ENCODE peak calls at places on chromosomes 4 and X, in seven cellular contexts. F is body of pancreas; G is heart left ventricle; D is fibroblast of lung; L is heart right ventricle; E is right atrium auricular region; M is effector memory CD4-positive, alpha-beta T cell. H is an unnamed sample. For H3K4me1, the result is how much of the 10 kb centered on the place peaks cover.

GRCh38 chrX:72131317-72132294 is at the start of gene RTL5:
- DNase-seq in G (peak), M (peak), F (peak), L (peak), D (peak), E (peak), H (peak)

GRCh38 chrX:40157228-40158035 is 59.7 kb upstream of the BCOR start:
- DNase-seq in E (no peak), G (no peak), D (no peak), F (no peak), L (no peak), M (no peak), H (no peak)

GRCh38 chr4:702618-703048 is 3.0 kb upstream of the PCGF3 start:
- DNase-seq in L (no peak), G (no peak), M (no peak), E (no peak), F (no peak), D (no peak), H (no peak)

GRCh38 chrX:791479-792034 is 161.0 kb downstream of the SHOX start:
- DNase-seq in F (no peak), M (no peak), L (no peak), D (no peak), G (no peak), E (no peak), H (no peak)

GRCh38 chr4:6349896-6350295 is 80.2 kb downstream of the WFS1 start:
- DNase-seq in D (peak), F (no peak), M (no peak), L (no peak), G (no peak), E (no peak), H (no peak)

GRCh38 chrX:135951291-135951690 is 22.5 kb downstream of the MMGT1 start:
- DNase-seq in F (no peak), L (no peak), G (no peak), D (no peak), M (no peak), E (no peak), H (no peak)

GRCh38 chr4:108270466-108271450 is 102.0 kb upstream of the LEF1 start:
- DNase-seq in L (no peak), E (no peak), D (peak), M (no peak), F (no peak), G (no peak), H (no peak)

GRCh38 chr4:98568896-98569663 is 89.3 kb downstream of the TSPAN5 start:
- DNase-seq in D (no peak), L (no peak), E (no peak), F (no peak), G (no peak), M (no peak), H (no peak)

GRCh38 chr4:79917246-79917645 is 155.8 kb downstream of the ANTXR2 start:
- DNase-seq in G (peak), M (peak), L (peak), F (peak), E (no peak), D (peak), H (no peak)

GRCh38 chr4:39855909-39856512 is 121.7 kb downstream of the PDS5A start:
- DNase-seq in E (no peak), D (peak), L (no peak), F (no peak), M (no peak), G (no peak), H (no peak)

GRCh38 chr4:5976921-5977320 is 41.3 kb downstream of the C4orf50 start:
- DNase-seq in F (no peak), L (no peak), E (no peak), M (no peak), G (no peak), D (no peak), H (no peak)

GRCh38 chrX:12304261-12304660 is 166.0 kb downstream of the FRMPD4 start:
- DNase-seq in G (no peak), D (no peak), E (no peak), F (no peak), L (no peak), M (no peak), H (no peak)

GRCh38 chr4:23805381-23805780 is 84.5 kb downstream of the PPARGC1A start:
- DNase-seq in L (no peak), G (no peak), E (no peak), F (no peak), D (peak), M (no peak), H (no peak)

GRCh38 chrX:149248073-149248625 is 257.0 kb downstream of the IDS start:
- DNase-seq in G (no peak), F (no peak), M (no peak), L (no peak), D (no peak), E (no peak), H (no peak)

GRCh38 chr4:1400191-1400805 is 5.9 kb downstream of the NKX1-1 start:
- DNase-seq in E (no peak), M (no peak), L (no peak), G (no peak), F (no peak), D (no peak), H (no peak)

GRCh38 chr4:81714251-81714650 is 242.5 kb upstream of the RASGEF1B start:
- DNase-seq in M (no peak), E (no peak), D (no peak), G (no peak), L (no peak), F (no peak), H (no peak)

GRCh38 chrX:98289726-98290125 is 1406.0 kb downstream of the RPA4 start:
- DNase-seq in G (no peak), D (no peak), L (no peak), F (no peak), E (no peak), M (no peak), H (no peak)
- H3K27ac ChIP-seq in G (no peak), D (no peak), L (no peak), F (no peak), E (no peak), M (no peak), H (no peak)

DNA sequence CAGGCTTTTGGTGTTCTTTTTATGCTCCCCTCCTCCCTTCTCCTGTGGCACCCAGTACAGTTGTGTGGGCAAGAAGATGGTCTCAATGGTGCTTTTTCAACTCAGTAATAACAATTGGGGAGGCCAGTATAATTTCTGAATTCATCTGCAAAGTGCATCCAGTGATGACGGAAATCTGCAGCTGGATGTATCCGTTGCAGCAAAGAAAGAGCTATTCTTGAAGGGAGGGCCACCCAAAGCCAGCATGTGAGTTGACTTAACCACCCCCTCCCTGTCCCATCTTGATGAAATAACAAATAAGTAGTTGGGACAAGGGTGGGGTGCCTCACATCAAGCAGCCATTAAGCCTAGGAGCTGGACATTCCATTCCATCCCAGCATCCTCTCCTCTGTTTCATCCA is 30.7 kb downstream of the TSC22D3 start:
- DNase-seq in L (no peak), D (no peak), F (no peak), M (no peak), G (no peak), E (no peak), H (no peak)
- H3K4me1 ChIP-seq in L (under half), D (under half), F (half or more), M (under half), G (under half), E (half or more), H (half or more)

GRCh38 chr4:113901994-113902787 is 77.3 kb downstream of the ARSJ start:
- DNase-seq in G (no peak), F (peak), M (peak), L (no peak), E (no peak), D (no peak), H (no peak)
- H3K27ac ChIP-seq in G (no peak), F (peak), M (peak), L (no peak), E (no peak), D (no peak), H (no peak)

GRCh38 chrX:45806410-45807121 is 605.9 kb upstream of the DIPK2B start:
- DNase-seq in M (peak), E (no peak), L (no peak), F (no peak), D (peak), G (no peak), H (no peak)
- H3K4me1 ChIP-seq in M (under half), E (under half), L (under half), F (under half), D (under half), G (under half), H (under half)

GRCh38 chrX:41716217-41716616 is 7.8 kb upstream of the GPR82 start:
- DNase-seq in L (no peak), D (no peak), F (no peak), G (no peak), M (no peak), E (no peak), H (no peak)
- H3K27ac ChIP-seq in L (no peak), D (no peak), F (no peak), G (no peak), M (no peak), E (no peak), H (peak)

GRCh38 chr4:123403205-123403604 is 6.6 kb downstream of the SPRY1 start:
- DNase-seq in F (no peak), E (no peak), G (no peak), L (no peak), M (no peak), D (peak), H (no peak)
- H3K4me1 ChIP-seq in F (under half), E (under half), G (under half), L (under half), M (under half), D (under half), H (under half)

DNA sequence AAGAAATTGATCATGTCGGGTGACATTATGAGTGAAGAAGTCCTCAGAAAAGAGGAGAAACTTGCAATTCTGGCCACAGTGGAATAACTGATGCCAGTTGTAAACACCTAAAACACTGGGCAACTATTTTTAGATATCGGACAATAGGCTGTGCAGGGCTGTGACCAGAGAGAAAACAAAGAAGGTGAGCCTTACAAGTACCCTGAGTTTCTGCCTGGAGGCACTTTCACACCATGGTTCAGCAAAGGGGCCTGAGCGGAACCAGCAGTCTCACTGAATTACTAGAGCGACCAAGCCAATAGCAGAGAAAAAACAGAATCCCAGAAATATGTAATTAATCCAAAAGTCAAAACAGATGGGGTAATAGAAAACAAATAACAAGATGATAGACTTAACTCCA is 11.2 kb downstream of the IRAK1 start:
- DNase-seq in D (no peak), M (no peak), F (no peak), G (no peak), E (no peak), L (no peak), H (no peak)
- H3K27ac ChIP-seq in D (no peak), M (no peak), F (no peak), G (no peak), E (no peak), L (no peak), H (no peak)

GRCh38 chr4:4771160-4771559 is 88.3 kb upstream of the MSX1 start:
- DNase-seq in D (no peak), G (no peak), L (no peak), F (peak), M (no peak), E (no peak), H (no peak)
- H3K4me1 ChIP-seq in D (under half), G (under half), L (under half), F (under half), M (under half), E (under half), H (under half)

DNA sequence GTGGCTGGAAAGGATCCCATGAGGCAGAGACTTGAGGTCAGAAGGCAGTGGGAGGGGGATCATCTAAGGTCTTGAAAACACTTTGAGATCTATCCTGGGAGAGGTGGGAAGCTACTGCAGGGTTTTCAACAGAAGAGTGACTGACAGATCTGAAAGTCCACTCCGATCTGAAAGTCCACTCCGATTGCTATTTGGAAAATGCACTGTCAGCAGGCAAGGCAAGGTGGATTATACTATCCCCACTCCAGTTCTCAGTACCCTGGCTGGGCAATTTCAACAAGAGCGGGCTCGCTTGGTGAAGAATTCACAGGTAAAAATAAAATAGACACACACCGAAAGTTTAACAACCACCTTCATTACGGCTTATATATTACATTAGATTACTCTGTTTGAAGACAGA is 42.3 kb upstream of the C1QTNF7 start:
- DNase-seq in E (no peak), D (no peak), F (no peak), L (no peak), M (no peak), G (no peak), H (no peak)
- H3K27ac ChIP-seq in E (no peak), D (no peak), F (no peak), L (no peak), M (no peak), G (peak), H (peak)

GRCh38 chr4:184958839-184959238 is 59.5 kb upstream of the HELT start:
- DNase-seq in G (no peak), F (no peak), E (peak), M (no peak), D (no peak), L (no peak), H (no peak)
- H3K4me1 ChIP-seq in G (under half), F (under half), E (under half), M (under half), D (under half), L (under half), H (under half)

H was measured in thoracic aorta.